ENCODE peak calls at places on chromosomes 4 and X, in five cellular contexts. E is BJ, Q is astrocyte of the spinal cord, I is fibroblast of mammary gland, Y is WTC11. N is an unnamed sample.

GRCh38 chrX:152865232-152865920 is 32.5 kb upstream of the ZNF185 start:
- DNase-seq in E (no peak), Y (no peak), Q (no peak), I (peak; percentile 51), N (no peak)

GRCh38 chrX:136910565-136911040 is 30.1 kb upstream of the RBMX start:
- DNase-seq in Q (peak; percentile 47), I (peak; percentile 53), Y (no peak), E (no peak), N (peak; percentile 3)

GRCh38 chr4:77579406-77580076 is 26.1 kb upstream of the CXCL13 start:
- DNase-seq in Y (no peak), E (peak; percentile 63), I (peak; percentile 86), Q (peak; percentile 87), N (peak; percentile 90)

GRCh38 chrX:97126020-97126419 is 242.3 kb downstream of the RPA4 start:
- DNase-seq in Y (no peak), Q (peak; percentile 15), E (no peak), I (peak; percentile 51), N (peak; percentile 8)

GRCh38 chr4:151035321-151035720 is 20.2 kb upstream of the LRBA start:
- DNase-seq in I (no peak), E (no peak), Y (no peak), Q (no peak), N (no peak)

GRCh38 chr4:6777636-6778281 is 4.8 kb upstream of the KIAA0232 start:
- DNase-seq in E (no peak), Q (no peak), I (no peak), Y (no peak), N (no peak)

GRCh38 chr4:48879561-48880442 is 26.8 kb downstream of the OCIAD2 start:
- DNase-seq in Y (no peak), Q (no peak), E (no peak), I (no peak), N (no peak)

GRCh38 chr4:35993606-35994005 is 250.7 kb downstream of the ARAP2 start:
- DNase-seq in E (no peak), Q (no peak), Y (no peak), I (no peak), N (no peak)

GRCh38 chrX:111868726-111869638 is 7.0 kb upstream of the TRPC5OS start:
- DNase-seq in I (no peak), Q (peak; percentile 10), E (no peak), Y (no peak), N (no peak)

GRCh38 chrX:19744231-19744630 is 143.2 kb downstream of the SH3KBP1 start:
- DNase-seq in Q (no peak), E (no peak), Y (no peak), I (no peak), N (no peak)

GRCh38 chr4:60657802-60658201 is 542.3 kb upstream of the ADGRL3 start:
- DNase-seq in E (no peak), Y (no peak), I (peak; percentile 2), Q (peak; percentile 40), N (no peak)

GRCh38 chrX:53003111-53003510 is 44.8 kb upstream of the FAM156A start:
- DNase-seq in Y (no peak), E (no peak), Q (no peak), I (no peak), N (no peak)

GRCh38 chr4:185754961-185755360 is 57.0 kb downstream of the SORBS2 start:
- DNase-seq in I (no peak), Y (no peak), E (no peak), Q (no peak), N (no peak)

GRCh38 chr4:48706741-48707140 is 73.3 kb downstream of the FRYL start:
- DNase-seq in E (no peak), I (peak; percentile 12), Y (no peak), Q (no peak), N (no peak)

GRCh38 chrX:132217203-132218073 is 1.8 kb downstream of the RAP2C start:
- DNase-seq in Q (peak; percentile 80), I (peak; percentile 79), E (no peak), Y (peak; percentile 58), N (peak; percentile 44)

GRCh38 chr4:151658959-151659593 is 101.7 kb downstream of the GATB start:
- DNase-seq in Y (no peak), I (peak; percentile 88), E (peak; percentile 31), Q (peak; percentile 60), N (peak; percentile 58)

GRCh38 chrX:7086384-7086783 is 61.1 kb upstream of the STS start:
- DNase-seq in E (no peak), Y (no peak), I (no peak), Q (no peak), N (no peak)

GRCh38 chr4:168421671-168422070 is 58.6 kb downstream of the DDX60L start:
- DNase-seq in Y (no peak), Q (peak; percentile 39), I (peak; percentile 8), E (no peak), N (peak; percentile 51)

GRCh38 chr4:168415911-168416310 is 64.4 kb downstream of the DDX60L start:
- DNase-seq in Q (no peak), I (no peak), E (no peak), Y (no peak), N (no peak)

DNA sequence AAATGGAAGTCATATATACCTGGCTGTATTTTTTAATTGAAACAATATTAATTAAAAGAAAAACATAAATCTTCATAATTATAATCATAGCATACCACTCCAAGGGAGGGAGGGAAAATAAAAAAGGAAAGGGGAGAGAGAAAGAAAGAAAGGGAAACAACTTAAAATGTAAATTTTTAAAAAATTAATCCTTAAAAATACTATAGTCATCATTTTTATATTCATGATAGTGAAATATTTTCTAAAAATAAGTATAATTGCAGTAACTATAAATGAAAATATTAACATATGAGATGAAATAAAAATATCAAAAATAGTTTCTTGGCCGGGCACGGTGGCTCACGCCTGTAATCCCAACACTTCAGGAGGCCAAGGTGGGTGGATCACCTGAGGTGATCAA is 59.2 kb downstream of the DDX60L start:
- DNase-seq in I (no peak), E (no peak), Q (no peak), Y (no peak), N (no peak)
- TF ChIP-seq CTCF in I (no peak), E (no peak), Q (no peak), Y (no peak), N (no peak)

GRCh38 chr4:177369372-177369771 is 59.7 kb downstream of the NEIL3 start:
- DNase-seq in E (no peak), Q (peak; percentile 66), I (peak; percentile 52), Y (no peak), N (peak; percentile 63)

GRCh38 chr4:177371452-177371851 is 61.8 kb downstream of the NEIL3 start:
- DNase-seq in Y (no peak), I (no peak), E (no peak), Q (no peak), N (no peak)

GRCh38 chr4:177367336-177367735 is 57.7 kb downstream of the NEIL3 start:
- DNase-seq in Y (peak; percentile 20), Q (no peak), E (no peak), I (peak; percentile 9), N (peak; percentile 48)
- TF ChIP-seq CTCF in Y (no peak), Q (peak; percentile 33), E (peak; percentile 36), I (peak; percentile 15), N (peak; percentile 70)

GRCh38 chr4:99457270-99457669 is 22.1 kb upstream of the ADH7 start:
- DNase-seq in I (no peak), Q (no peak), E (no peak), Y (no peak), N (no peak)
- TF ChIP-seq CTCF in I (peak; percentile 10), Q (no peak), E (no peak), Y (no peak), N (peak; percentile 29)

DNA sequence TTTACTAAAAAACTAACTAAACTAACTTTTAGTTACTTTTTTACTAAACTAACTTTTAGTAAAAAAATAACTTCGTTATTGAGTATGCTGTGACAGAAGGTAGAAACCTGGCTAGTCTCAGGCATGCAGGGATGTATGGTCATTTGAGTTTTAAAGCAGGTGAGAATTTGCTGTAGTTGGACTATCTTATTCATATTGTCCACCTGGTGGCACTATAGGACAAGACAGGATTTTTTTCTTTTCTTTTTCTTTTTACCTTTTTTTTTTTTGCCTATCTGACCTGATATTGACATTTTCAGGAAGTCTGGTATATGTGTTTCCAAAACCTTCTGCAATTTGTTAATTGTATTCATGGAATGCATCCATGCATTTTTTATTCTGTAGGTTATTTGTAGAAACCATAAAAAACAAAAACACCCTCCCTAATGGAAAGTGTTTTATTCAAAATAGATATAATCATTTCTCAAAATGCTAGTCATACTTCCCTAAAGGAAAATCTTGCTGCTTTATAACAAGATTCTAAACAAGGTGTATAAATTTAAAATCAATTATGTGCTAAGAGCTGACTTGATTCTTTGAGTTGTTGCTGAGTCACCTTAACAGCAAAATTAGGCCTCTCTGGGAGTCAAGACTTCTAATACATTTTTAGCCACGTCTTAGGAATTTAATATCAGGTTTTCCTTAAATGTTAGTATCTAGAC is 201.2 kb upstream of the GNPDA2 start:
- DNase-seq in Q (peak; percentile 31), I (peak; percentile 47), E (no peak), Y (no peak), N (peak; percentile 3)
- TF ChIP-seq CTCF in Q (peak; percentile 43), I (peak; percentile 47), E (peak; percentile 8), Y (no peak), N (peak; percentile 76)

GRCh38 chrX:13283968-13284914 is 35.6 kb downstream of the ATXN3L start:
- DNase-seq in I (peak; percentile 89), Q (peak; percentile 24), E (peak; percentile 55), Y (peak; percentile 14), N (peak; percentile 3)

GRCh38 chrX:13287816-13288215 is 32.0 kb downstream of the ATXN3L start:
- DNase-seq in I (peak; percentile 51), E (no peak), Y (no peak), Q (peak; percentile 58), N (peak; percentile 25)

GRCh38 chrX:13283512-13283911 is 36.3 kb downstream of the ATXN3L start:
- DNase-seq in E (no peak), I (no peak), Q (no peak), Y (peak; percentile 19), N (no peak)

GRCh38 chrX:13285229-13285628 is 34.6 kb downstream of the ATXN3L start:
- DNase-seq in I (peak; percentile 28), Q (no peak), E (no peak), Y (no peak), N (no peak)

GRCh38 chrX:13285693-13286092 is 34.2 kb downstream of the ATXN3L start:
- DNase-seq in I (no peak), Q (no peak), E (no peak), Y (peak; percentile 11), N (no peak)
- TF ChIP-seq CTCF in I (no peak), Q (no peak), E (no peak), Y (no peak), N (no peak)

GRCh38 chr4:2378408-2378807 is 40.0 kb downstream of the ZFYVE28 start:
- DNase-seq in Q (no peak), E (no peak), I (no peak), Y (no peak), N (no peak)

GRCh38 chr4:2377241-2377640 is 41.2 kb downstream of the ZFYVE28 start:
- DNase-seq in E (no peak), Q (no peak), Y (no peak), I (no peak), N (no peak)

GRCh38 chr4:2372488-2373030 is 45.9 kb downstream of the ZFYVE28 start:
- DNase-seq in Q (no peak), I (no peak), Y (no peak), E (no peak), N (no peak)

GRCh38 chr4:2373532-2373931 is 44.9 kb downstream of the ZFYVE28 start:
- DNase-seq in Q (no peak), E (no peak), Y (no peak), I (no peak), N (no peak)

GRCh38 chr4:2375427-2375826 is 43.0 kb downstream of the ZFYVE28 start:
- DNase-seq in Y (no peak), Q (no peak), E (no peak), I (no peak), N (no peak)
- TF ChIP-seq CTCF in Y (no peak), Q (no peak), E (no peak), I (no peak), N (no peak)